ENCODE peak calls at places on chromosomes 5 and 9, in ten cellular contexts. One of them, this sample, is unnamed.

GRCh38 chr9:72444436-72444835 is 77.0 kb upstream of the TMC1 start:
- DNase-seq in anterior cingulate cortex: no peak
- DNase-seq in iPS DF 19.7: no peak
- DNase-seq in stimulated activated CD8-positive, alpha-beta memory T cell treated with anti-CD3 and anti-CD28 coated beads, Interleukin-15, amount 100 ng/mL, for 4 hours: no peak
- DNase-seq in stimulated activated CD4-positive, alpha-beta T cell treated with anti-CD3 and anti-CD28 coated beads, Interleukin-4, amount 100 ng/mL, for 48 hours: no peak
- DNase-seq in activated T-cell treated with anti-CD3 and anti-CD28 coated beads for 1 hour: no peak
- DNase-seq in HTR-8/SVneo: no peak
- DNase-seq in NCI-H69: no peak
- DNase-seq in endothelial cell: no peak
- DNase-seq in right atrium auricular region: no peak
- DNase-seq in this sample: no peak

GRCh38 chr9:8845808-8846207 is 1046.2 kb upstream of the DMAC1 start:
- DNase-seq in NCI-H69: peak
- DNase-seq in iPS DF 19.7: no peak
- DNase-seq in stimulated activated CD4-positive, alpha-beta T cell treated with anti-CD3 and anti-CD28 coated beads, Interleukin-4, amount 100 ng/mL, for 48 hours: no peak
- DNase-seq in right atrium auricular region: no peak
- DNase-seq in activated T-cell treated with anti-CD3 and anti-CD28 coated beads for 1 hour: no peak
- DNase-seq in stimulated activated CD8-positive, alpha-beta memory T cell treated with anti-CD3 and anti-CD28 coated beads, Interleukin-15, amount 100 ng/mL, for 4 hours: no peak
- DNase-seq in anterior cingulate cortex: no peak
- DNase-seq in HTR-8/SVneo: no peak
- DNase-seq in endothelial cell: no peak
- DNase-seq in this sample: no peak

GRCh38 chr9:109083813-109084405 is 35.8 kb downstream of the TMEM245 start:
- DNase-seq in NCI-H69: no peak
- DNase-seq in endothelial cell: no peak
- DNase-seq in stimulated activated CD8-positive, alpha-beta memory T cell treated with anti-CD3 and anti-CD28 coated beads, Interleukin-15, amount 100 ng/mL, for 4 hours: no peak
- DNase-seq in HTR-8/SVneo: no peak
- DNase-seq in activated T-cell treated with anti-CD3 and anti-CD28 coated beads for 1 hour: no peak
- DNase-seq in anterior cingulate cortex: no peak
- DNase-seq in right atrium auricular region: no peak
- DNase-seq in stimulated activated CD4-positive, alpha-beta T cell treated with anti-CD3 and anti-CD28 coated beads, Interleukin-4, amount 100 ng/mL, for 48 hours: no peak
- DNase-seq in iPS DF 19.7: no peak
- DNase-seq in this sample: no peak

GRCh38 chr5:132086277-132086794 is 12.7 kb downstream of the CSF2 start:
- DNase-seq in anterior cingulate cortex: no peak
- DNase-seq in NCI-H69: peak
- DNase-seq in right atrium auricular region: peak
- DNase-seq in iPS DF 19.7: no peak
- DNase-seq in stimulated activated CD4-positive, alpha-beta T cell treated with anti-CD3 and anti-CD28 coated beads, Interleukin-4, amount 100 ng/mL, for 48 hours: no peak
- DNase-seq in HTR-8/SVneo: peak
- DNase-seq in endothelial cell: no peak
- DNase-seq in stimulated activated CD8-positive, alpha-beta memory T cell treated with anti-CD3 and anti-CD28 coated beads, Interleukin-15, amount 100 ng/mL, for 4 hours: no peak
- DNase-seq in activated T-cell treated with anti-CD3 and anti-CD28 coated beads for 1 hour: no peak
- DNase-seq in this sample: peak

GRCh38 chr9:123300554-123300953 is 32.2 kb upstream of the STRBP start:
- DNase-seq in anterior cingulate cortex: no peak
- DNase-seq in HTR-8/SVneo: no peak
- DNase-seq in iPS DF 19.7: no peak
- DNase-seq in endothelial cell: no peak
- DNase-seq in activated T-cell treated with anti-CD3 and anti-CD28 coated beads for 1 hour: no peak
- DNase-seq in stimulated activated CD4-positive, alpha-beta T cell treated with anti-CD3 and anti-CD28 coated beads, Interleukin-4, amount 100 ng/mL, for 48 hours: no peak
- DNase-seq in right atrium auricular region: no peak
- DNase-seq in stimulated activated CD8-positive, alpha-beta memory T cell treated with anti-CD3 and anti-CD28 coated beads, Interleukin-15, amount 100 ng/mL, for 4 hours: no peak
- DNase-seq in NCI-H69: no peak
- DNase-seq in this sample: no peak

GRCh38 chr5:121949885-121950284 is 11.9 kb upstream of the SRFBP1 start:
- DNase-seq in stimulated activated CD4-positive, alpha-beta T cell treated with anti-CD3 and anti-CD28 coated beads, Interleukin-4, amount 100 ng/mL, for 48 hours: no peak
- DNase-seq in right atrium auricular region: no peak
- DNase-seq in anterior cingulate cortex: no peak
- DNase-seq in HTR-8/SVneo: no peak
- DNase-seq in NCI-H69: peak
- DNase-seq in iPS DF 19.7: no peak
- DNase-seq in stimulated activated CD8-positive, alpha-beta memory T cell treated with anti-CD3 and anti-CD28 coated beads, Interleukin-15, amount 100 ng/mL, for 4 hours: no peak
- DNase-seq in endothelial cell: peak
- DNase-seq in activated T-cell treated with anti-CD3 and anti-CD28 coated beads for 1 hour: no peak
- DNase-seq in this sample: peak

GRCh38 chr5:1881731-1882336 is 891 bp downstream of the IRX4 start:
- DNase-seq in right atrium auricular region: no peak
- DNase-seq in HTR-8/SVneo: no peak
- DNase-seq in stimulated activated CD4-positive, alpha-beta T cell treated with anti-CD3 and anti-CD28 coated beads, Interleukin-4, amount 100 ng/mL, for 48 hours: no peak
- DNase-seq in endothelial cell: no peak
- DNase-seq in stimulated activated CD8-positive, alpha-beta memory T cell treated with anti-CD3 and anti-CD28 coated beads, Interleukin-15, amount 100 ng/mL, for 4 hours: no peak
- DNase-seq in NCI-H69: no peak
- DNase-seq in activated T-cell treated with anti-CD3 and anti-CD28 coated beads for 1 hour: no peak
- DNase-seq in iPS DF 19.7: no peak
- DNase-seq in anterior cingulate cortex: no peak
- DNase-seq in this sample: no peak

GRCh38 chr5:86716121-86716520 is 98.4 kb downstream of the COX7C start:
- DNase-seq in endothelial cell: no peak
- DNase-seq in anterior cingulate cortex: no peak
- DNase-seq in activated T-cell treated with anti-CD3 and anti-CD28 coated beads for 1 hour: no peak
- DNase-seq in HTR-8/SVneo: no peak
- DNase-seq in NCI-H69: peak
- DNase-seq in stimulated activated CD4-positive, alpha-beta T cell treated with anti-CD3 and anti-CD28 coated beads, Interleukin-4, amount 100 ng/mL, for 48 hours: no peak
- DNase-seq in right atrium auricular region: no peak
- DNase-seq in iPS DF 19.7: no peak
- DNase-seq in stimulated activated CD8-positive, alpha-beta memory T cell treated with anti-CD3 and anti-CD28 coated beads, Interleukin-15, amount 100 ng/mL, for 4 hours: no peak
- DNase-seq in this sample: no peak

GRCh38 chr9:80485420-80485819 is 913.7 kb downstream of the TLE4 start:
- DNase-seq in iPS DF 19.7: no peak
- DNase-seq in activated T-cell treated with anti-CD3 and anti-CD28 coated beads for 1 hour: no peak
- DNase-seq in NCI-H69: no peak
- DNase-seq in right atrium auricular region: no peak
- DNase-seq in stimulated activated CD8-positive, alpha-beta memory T cell treated with anti-CD3 and anti-CD28 coated beads, Interleukin-15, amount 100 ng/mL, for 4 hours: no peak
- DNase-seq in anterior cingulate cortex: no peak
- DNase-seq in endothelial cell: no peak
- DNase-seq in stimulated activated CD4-positive, alpha-beta T cell treated with anti-CD3 and anti-CD28 coated beads, Interleukin-4, amount 100 ng/mL, for 48 hours: no peak
- DNase-seq in HTR-8/SVneo: no peak
- DNase-seq in this sample: no peak

GRCh38 chr5:108119123-108119522 is 262.8 kb downstream of the FBXL17 start:
- DNase-seq in stimulated activated CD8-positive, alpha-beta memory T cell treated with anti-CD3 and anti-CD28 coated beads, Interleukin-15, amount 100 ng/mL, for 4 hours: no peak
- DNase-seq in NCI-H69: no peak
- DNase-seq in endothelial cell: no peak
- DNase-seq in right atrium auricular region: no peak
- DNase-seq in HTR-8/SVneo: no peak
- DNase-seq in activated T-cell treated with anti-CD3 and anti-CD28 coated beads for 1 hour: no peak
- DNase-seq in anterior cingulate cortex: no peak
- DNase-seq in stimulated activated CD4-positive, alpha-beta T cell treated with anti-CD3 and anti-CD28 coated beads, Interleukin-4, amount 100 ng/mL, for 48 hours: no peak
- DNase-seq in iPS DF 19.7: no peak
- DNase-seq in this sample: no peak

GRCh38 chr5:134435525-134435924 is 23.8 kb upstream of the CDKN2AIPNL start:
- DNase-seq in stimulated activated CD4-positive, alpha-beta T cell treated with anti-CD3 and anti-CD28 coated beads, Interleukin-4, amount 100 ng/mL, for 48 hours: peak
- DNase-seq in NCI-H69: no peak
- DNase-seq in iPS DF 19.7: no peak
- DNase-seq in anterior cingulate cortex: no peak
- DNase-seq in activated T-cell treated with anti-CD3 and anti-CD28 coated beads for 1 hour: no peak
- DNase-seq in endothelial cell: no peak
- DNase-seq in right atrium auricular region: no peak
- DNase-seq in HTR-8/SVneo: no peak
- DNase-seq in stimulated activated CD8-positive, alpha-beta memory T cell treated with anti-CD3 and anti-CD28 coated beads, Interleukin-15, amount 100 ng/mL, for 4 hours: no peak
- DNase-seq in this sample: peak